ENCODE peak calls at places on chromosomes 6 and 20, in eight cellular contexts. W is foreskin fibroblast, Y is left ventricle myocardium inferior, I is AG04450, G is endothelial cell of umbilical vein, A is fibroblast of villous mesenchyme, B is IMR-90, E is A673. Q is an unnamed sample.

GRCh38 chr6:126380072-126380583 is 40.2 kb downstream of the CENPW start:
- DNase-seq in E (no peak), G (no peak), B (no peak), I (no peak), W (no peak), A (peak), Y (no peak), Q (no peak)

GRCh38 chr6:87297115-87297514 is 25.3 kb upstream of the SMIM8 start:
- DNase-seq in Y (no peak), I (no peak), A (no peak), B (peak), G (no peak), W (peak), E (no peak), Q (no peak)

GRCh38 chr6:131532476-131533108 is 40.4 kb upstream of the ARG1 start:
- DNase-seq in G (no peak), I (no peak), W (peak), A (no peak), Y (no peak), E (peak), B (peak), Q (no peak)

GRCh38 chr6:37321101-37321500 is 32.7 kb upstream of the RNF8 start:
- DNase-seq in G (peak), Y (no peak), B (no peak), E (no peak), I (no peak), W (no peak), A (no peak), Q (no peak)

GRCh38 chr6:56527934-56528333 is 114.8 kb downstream of the DST start:
- DNase-seq in B (peak), G (no peak), W (no peak), A (no peak), I (no peak), Y (no peak), E (no peak), Q (no peak)

GRCh38 chr6:137136065-137136464 is 37.4 kb downstream of the IL22RA2 start:
- DNase-seq in B (no peak), W (peak), A (no peak), G (peak), I (no peak), Y (no peak), E (peak), Q (peak)

GRCh38 chr6:25307805-25308494 is 28.8 kb downstream of the CARMIL1 start:
- DNase-seq in W (no peak), Y (no peak), E (no peak), I (no peak), B (no peak), A (no peak), G (no peak), Q (no peak)

GRCh38 chr20:23132293-23132929 is 46.3 kb upstream of the CD93 start:
- DNase-seq in A (peak), E (no peak), Y (no peak), G (peak), B (no peak), I (no peak), W (no peak), Q (no peak)

GRCh38 chr6:40552926-40553325 is 34.2 kb downstream of the LRFN2 start:
- DNase-seq in I (no peak), E (no peak), W (no peak), B (no peak), A (no peak), G (no peak), Y (no peak), Q (no peak)

GRCh38 chr6:45613678-45614077 is 235.9 kb upstream of the SUPT3H start:
- DNase-seq in I (no peak), B (peak), G (no peak), E (peak), Y (peak), A (peak), W (peak), Q (peak)

GRCh38 chr6:123288649-123289048 is 292.6 kb downstream of the CLVS2 start:
- DNase-seq in G (no peak), A (no peak), Y (no peak), B (no peak), E (no peak), I (no peak), W (no peak), Q (no peak)

GRCh38 chr6:17628873-17629272 is 28.8 kb downstream of the FAM8A1 start:
- DNase-seq in A (no peak), B (no peak), I (no peak), W (no peak), E (no peak), G (no peak), Y (no peak), Q (no peak)

GRCh38 chr6:121694389-121695185 is 259.1 kb downstream of the GJA1 start:
- DNase-seq in B (peak), A (no peak), W (peak), G (peak), I (no peak), E (no peak), Y (no peak), Q (peak)

GRCh38 chr20:64167676-64168075 is 3.4 kb downstream of the MYT1 start:
- DNase-seq in W (peak), I (no peak), B (no peak), G (no peak), E (no peak), A (no peak), Y (no peak), Q (no peak)

GRCh38 chr6:160792711-160793110 is 90.7 kb downstream of the PLG start:
- DNase-seq in W (no peak), Y (no peak), B (no peak), E (no peak), I (no peak), A (no peak), G (no peak), Q (no peak)

GRCh38 chr6:137881522-137881886 is 14.4 kb downstream of the TNFAIP3 start:
- DNase-seq in B (no peak), A (no peak), W (no peak), E (no peak), Y (no peak), I (no peak), G (no peak), Q (no peak)

GRCh38 chr6:116060572-116061283 is at the start of gene FRK:
- DNase-seq in I (no peak), E (peak), B (peak), G (peak), A (peak), W (peak), Y (no peak), Q (peak)

GRCh38 chr20:52295556-52295955 is 104.0 kb upstream of the ZFP64 start:
- DNase-seq in A (peak), I (no peak), W (no peak), E (no peak), B (peak), G (no peak), Y (no peak), Q (no peak)

GRCh38 chr20:25145131-25145530 is 50.4 kb upstream of the ENTPD6 start:
- DNase-seq in I (no peak), Y (peak), G (no peak), E (no peak), W (no peak), A (no peak), B (no peak), Q (no peak)

GRCh38 chr6:33204415-33205171 is at the start of gene HSD17B8:
- DNase-seq in W (peak), G (peak), B (peak), Y (peak), E (peak), A (peak), I (peak), Q (peak)

GRCh38 chr20:25461281-25461650 is 53.8 kb downstream of the GINS1 start:
- DNase-seq in B (no peak), G (no peak), A (no peak), Y (no peak), I (no peak), E (no peak), W (no peak), Q (no peak)

GRCh38 chr6:47083586-47084047 is 41.5 kb upstream of the ADGRF1 start:
- DNase-seq in G (peak), W (peak), A (peak), I (peak), B (peak), Y (peak), E (peak), Q (peak)

GRCh38 chr6:43395822-43396221 is 26.4 kb upstream of the ZNF318 start:
- DNase-seq in I (no peak), B (no peak), A (no peak), E (no peak), Y (peak), W (no peak), G (no peak), Q (no peak)

GRCh38 chr20:63320041-63320511 is 27.1 kb downstream of the COL20A1 start:
- DNase-seq in G (no peak), E (no peak), I (no peak), A (no peak), B (no peak), W (no peak), Y (no peak), Q (no peak)

GRCh38 chr20:58450259-58450658 is 61.2 kb downstream of the VAPB start:
- DNase-seq in B (peak), Y (no peak), G (no peak), I (no peak), E (no peak), A (peak), W (peak), Q (no peak)

GRCh38 chr20:47328841-47329448 is 27.6 kb downstream of the ZMYND8 start:
- DNase-seq in A (no peak), I (no peak), B (no peak), Y (no peak), G (no peak), W (no peak), E (no peak), Q (no peak)

GRCh38 chr6:123562677-123563076 is 74.1 kb downstream of the TRDN start:
- DNase-seq in Y (no peak), A (no peak), E (peak), I (no peak), B (no peak), G (no peak), W (no peak), Q (no peak)

GRCh38 chr6:71034578-71034977 is 77.7 kb upstream of the B3GAT2 start:
- DNase-seq in E (no peak), A (no peak), W (no peak), G (no peak), I (no peak), Y (no peak), B (no peak), Q (no peak)

GRCh38 chr6:31532644-31533454 is 4.1 kb downstream of the MCCD1 start:
- DNase-seq in G (no peak), B (no peak), W (no peak), A (no peak), E (no peak), I (no peak), Y (no peak), Q (no peak)

GRCh38 chr6:74785236-74785635 is 420.6 kb downstream of the COL12A1 start:
- DNase-seq in G (no peak), B (peak), I (no peak), A (no peak), E (no peak), W (peak), Y (no peak), Q (peak)

GRCh38 chr20:6558361-6558760 is 209.1 kb upstream of the BMP2 start:
- DNase-seq in A (no peak), E (no peak), W (peak), G (peak), Y (no peak), I (no peak), B (no peak), Q (no peak)
- TF ChIP-seq CTCF in A (peak), E (no peak), W (no peak), G (no peak), Y (no peak), I (no peak), B (no peak), Q (peak)

GRCh38 chr6:143449082-143449481 is 1.4 kb downstream of the ADAT2 start:
- DNase-seq in B (no peak), A (no peak), W (no peak), E (no peak), G (no peak), I (no peak), Y (no peak), Q (no peak)
- H3K4me3 ChIP-seq in B (no peak), A (no peak), W (peak), E (peak), G (peak), I (peak), Y (peak), Q (no peak)

DNA sequence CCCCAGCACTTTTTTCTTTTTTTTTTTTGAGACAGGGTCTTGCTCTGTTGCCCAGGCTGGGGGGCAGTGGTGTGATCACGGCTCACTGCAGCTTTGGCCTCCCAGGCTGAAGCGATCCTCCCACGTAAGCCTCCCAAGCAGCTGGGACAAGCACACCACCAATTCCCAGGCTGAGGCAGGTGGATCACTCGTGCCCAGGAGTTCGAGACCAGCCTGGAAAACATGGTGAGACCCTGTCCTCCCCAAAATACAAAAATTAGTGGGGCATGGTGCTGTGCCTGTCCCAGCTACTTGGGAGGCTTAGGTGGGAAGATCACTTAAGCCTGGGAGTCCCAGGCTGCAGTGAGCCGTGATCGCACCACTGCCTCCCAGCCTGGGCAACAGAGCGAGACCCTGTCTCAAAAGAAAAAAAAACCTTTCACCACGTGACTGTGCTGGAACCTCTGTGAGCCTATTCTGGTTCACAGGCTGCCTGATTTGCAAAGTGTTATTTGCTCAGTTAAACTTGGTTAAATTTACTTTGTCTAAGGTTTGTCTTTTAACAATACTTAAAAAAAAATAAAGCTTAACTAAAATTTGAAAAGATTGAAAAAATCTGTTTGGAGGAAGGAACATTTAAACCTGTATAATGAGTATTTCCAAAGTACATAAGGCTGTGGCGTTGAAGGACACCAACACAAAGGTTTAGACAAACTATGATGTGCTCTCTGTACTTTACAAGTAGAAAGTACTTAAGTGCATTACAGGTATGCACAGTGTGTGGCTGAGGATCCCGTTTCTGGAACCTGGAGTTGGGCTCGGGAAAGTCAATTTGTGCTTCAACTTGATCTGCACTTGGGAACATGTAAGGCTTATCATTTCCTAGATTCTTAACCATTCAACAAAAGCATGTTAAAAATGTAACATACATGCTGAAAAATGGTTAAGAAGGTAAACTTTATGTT is 55.0 kb downstream of the PPP1R3G start:
- DNase-seq in A (no peak), W (no peak), E (no peak), I (no peak), B (no peak), Y (no peak), G (no peak), Q (no peak)
- TF ChIP-seq CTCF in A (no peak), W (no peak), E (no peak), I (no peak), B (no peak), Y (no peak), G (no peak), Q (no peak)

GRCh38 chr20:40932436-40932835 is 96.2 kb upstream of the TOP1 start:
- DNase-seq in Y (no peak), B (no peak), I (no peak), E (no peak), A (no peak), G (no peak), W (no peak), Q (no peak)
- H3K4me3 ChIP-seq in Y (no peak), B (no peak), I (no peak), E (no peak), A (no peak), G (no peak), W (no peak), Q (no peak)

GRCh38 chr6:106453756-106454367 is 93.3 kb downstream of the CRYBG1 start:
- DNase-seq in I (no peak), A (no peak), Y (no peak), W (no peak), G (no peak), E (no peak), B (no peak), Q (no peak)

GRCh38 chr6:106448000-106448426 is 87.5 kb downstream of the CRYBG1 start:
- DNase-seq in G (no peak), B (no peak), E (no peak), Y (peak), W (no peak), A (no peak), I (no peak), Q (no peak)

GRCh38 chr6:106451419-106451818 is 90.9 kb downstream of the CRYBG1 start:
- DNase-seq in Y (no peak), I (no peak), G (peak), W (no peak), A (no peak), E (no peak), B (no peak), Q (peak)

GRCh38 chr6:106450645-106451044 is 90.1 kb downstream of the CRYBG1 start:
- DNase-seq in E (no peak), A (no peak), Y (no peak), B (no peak), G (no peak), I (no peak), W (peak), Q (peak)

DNA sequence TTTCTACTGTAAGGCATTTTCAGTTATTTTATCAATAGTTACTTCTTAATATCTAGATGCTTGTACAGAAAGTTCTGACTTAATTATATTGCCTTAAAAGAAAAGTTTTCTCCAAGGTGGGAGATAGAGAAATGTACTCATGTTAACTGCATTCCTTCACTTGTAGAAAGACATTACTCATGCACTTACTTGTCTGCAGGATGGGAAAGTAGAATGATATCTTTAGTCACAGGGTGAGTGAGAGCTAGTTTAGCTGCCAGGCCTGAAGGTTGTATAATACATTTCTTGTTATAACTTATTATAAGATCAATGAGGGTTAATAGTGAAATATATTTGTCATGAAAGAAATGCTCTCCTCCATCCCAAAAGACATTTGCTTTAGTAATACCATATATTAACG is 92.1 kb downstream of the CRYBG1 start:
- DNase-seq in Y (no peak), E (no peak), I (no peak), B (no peak), G (no peak), W (no peak), A (no peak), Q (no peak)
- TF ChIP-seq CTCF in Y (no peak), E (no peak), I (no peak), B (no peak), G (no peak), W (no peak), A (no peak), Q (no peak)

DNA sequence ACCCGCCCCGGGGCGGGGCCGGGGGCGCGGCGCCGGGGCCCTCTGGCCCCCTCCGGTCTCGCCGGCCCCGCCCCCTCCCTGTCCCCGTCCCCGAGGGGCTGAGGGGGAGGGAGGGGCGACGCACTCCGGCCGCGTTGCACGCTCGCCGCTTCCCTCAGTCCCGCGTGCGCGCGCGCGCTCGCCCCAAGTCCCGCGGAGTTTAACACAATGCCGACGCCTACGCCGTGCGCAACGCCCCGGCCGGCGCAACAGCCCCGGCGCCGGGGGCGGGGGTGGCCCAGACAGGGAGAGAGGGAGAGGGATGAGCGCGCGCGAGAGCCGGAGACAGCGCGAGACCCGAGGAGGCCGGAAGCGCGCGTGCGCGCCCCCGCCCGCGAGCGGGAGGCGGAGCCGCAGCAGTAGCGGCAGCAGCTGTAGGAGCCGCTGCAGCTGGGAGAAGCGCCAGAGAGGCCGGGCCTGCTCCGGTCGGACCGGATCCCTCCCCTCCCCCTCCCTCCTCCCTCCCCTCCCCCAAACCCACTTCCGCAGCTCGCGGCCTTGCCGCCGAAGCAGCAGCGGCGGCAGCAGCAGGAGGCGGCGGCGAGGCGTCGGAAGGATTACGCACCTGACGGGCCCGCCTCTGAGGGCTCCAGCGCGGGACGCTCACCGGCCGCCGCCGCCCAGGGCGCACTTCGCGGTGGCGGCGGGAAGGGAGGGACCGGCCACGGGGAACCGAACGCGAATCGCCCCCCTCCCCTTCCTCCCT is 911 bp downstream of the ZBTB2 start:
- DNase-seq in W (peak), E (peak), G (peak), A (peak), B (peak), I (peak), Y (peak), Q (peak)
- H3K4me3 ChIP-seq in W (peak), E (peak), G (peak), A (peak), B (peak), I (peak), Y (peak), Q (peak)

Q was measured in cardiac fibroblast.